ENCODE peak calls at places on chromosomes 5 and 9, in nine cellular contexts. I is pulmonary artery endothelial cell; O is heart right ventricle; F is Calu3; Y is BJ; V is suprapubic skin; S is H4; N is stimulated activated naive CD8-positive, alpha-beta T cell treated with anti-CD3 and anti-CD28 coated beads, Interleukin-15, amount 100 ng/mL, for 72 hours; B is cardiac fibroblast. L is an unnamed sample.

GRCh38 chr5:59187772-59188347 is 605.0 kb downstream of the RAB3C start:
- DNase-seq in I (no peak), O (no peak), F (no peak), Y (no peak), V (no peak), S (peak; percentile 31), N (no peak), B (peak; percentile 59), L (no peak)

GRCh38 chr9:117414220-117414905 is 494 bp downstream of the ASTN2 start:
- DNase-seq in I (no peak), O (peak; percentile 25), F (peak; percentile 1), Y (no peak), V (no peak), S (no peak), N (no peak), B (no peak), L (no peak)

GRCh38 chr9:134433101-134433500 is 106.8 kb downstream of the RXRA start:
- DNase-seq in I (no peak), O (no peak), F (no peak), Y (no peak), V (no peak), S (peak; percentile 31), N (no peak), B (peak; percentile 38), L (no peak)

GRCh38 chr9:134291452-134291881 is 34.8 kb upstream of the RXRA start:
- DNase-seq in I (no peak), O (peak; percentile 18), F (no peak), Y (no peak), V (no peak), S (no peak), N (no peak), B (no peak), L (no peak)

GRCh38 chr5:159056201-159056600 is 43.5 kb downstream of the EBF1 start:
- DNase-seq in I (no peak), O (no peak), F (no peak), Y (no peak), V (no peak), S (no peak), N (no peak), B (no peak), L (no peak)

GRCh38 chr5:150946351-150946905 is 41.6 kb upstream of the ZNF300 start:
- DNase-seq in I (peak; percentile 26), O (peak; percentile 83), F (no peak), Y (peak; percentile 22), V (peak; percentile 89), S (no peak), N (no peak), B (peak; percentile 94), L (no peak)

GRCh38 chr5:73960023-73960422 is 334.0 kb downstream of the ARHGEF28 start:
- DNase-seq in I (no peak), O (no peak), F (no peak), Y (no peak), V (no peak), S (no peak), N (no peak), B (no peak), L (no peak)

GRCh38 chr9:129102791-129103594 is 7.6 kb downstream of the CRAT start:
- DNase-seq in I (no peak), O (no peak), F (peak; percentile 50), Y (no peak), V (no peak), S (peak; percentile 43), N (no peak), B (peak; percentile 59), L (no peak)

GRCh38 chr5:74179183-74179582 is 461.3 kb downstream of the ENC1 start:
- DNase-seq in I (peak; percentile 36), O (no peak), F (no peak), Y (no peak), V (no peak), S (peak; percentile 60), N (no peak), B (peak; percentile 70), L (no peak)

GRCh38 chr5:111461261-111461671 is 51.1 kb downstream of the STARD4 start:
- DNase-seq in I (no peak), O (no peak), F (no peak), Y (no peak), V (no peak), S (no peak), N (no peak), B (no peak), L (no peak)

GRCh38 chr9:76290555-76290954 is 103.7 kb downstream of the RFK start:
- DNase-seq in I (no peak), O (no peak), F (no peak), Y (no peak), V (no peak), S (no peak), N (no peak), B (no peak), L (no peak)

GRCh38 chr5:31853398-31854135 is 214.6 kb downstream of the PDZD2 start:
- DNase-seq in I (no peak), O (no peak), F (no peak), Y (no peak), V (no peak), S (no peak), N (no peak), B (no peak), L (no peak)

GRCh38 chr9:134205636-134206316 is 41.4 kb upstream of the RNU6ATAC start:
- DNase-seq in I (peak; percentile 63), O (peak; percentile 56), F (no peak), Y (no peak), V (no peak), S (no peak), N (no peak), B (peak; percentile 88), L (no peak)